ENCODE peak calls at places on chromosomes 6 and 20, in ten cellular contexts. P is cardiac muscle cell, R is hepatocyte, U is GM23338, Q is neural progenitor cell, S is heart left ventricle, M is left lung, E is kidney, T is A549, N is adrenal gland. V is an unnamed sample. For H3K4me1, the result is how much of the 10 kb centered on the place peaks cover.

GRCh38 chr6:144150673-144151009 is 324 bp downstream of the STX11 start:
- DNase-seq in R (peak), E (no peak), U (peak), M (no peak), Q (peak), N (peak), P (no peak), T (peak), S (peak), V (no peak)

GRCh38 chr6:48111575-48111974 is 578 bp upstream of the PTCHD4 start:
- DNase-seq in Q (peak), N (no peak), T (no peak), E (no peak), R (no peak), M (no peak), U (peak), P (no peak), S (no peak), V (no peak)

GRCh38 chr6:43983632-43984031 is 143.6 kb downstream of the MRPL14 start:
- DNase-seq in U (no peak), N (no peak), E (peak), S (no peak), R (no peak), Q (no peak), T (no peak), P (no peak), M (no peak), V (no peak)

GRCh38 chr6:82980086-82980485 is 85.6 kb downstream of the UBE3D start:
- DNase-seq in U (no peak), N (no peak), M (no peak), Q (no peak), E (no peak), S (no peak), R (no peak), T (no peak), P (peak), V (no peak)

GRCh38 chr6:107600111-107600510 is 110.2 kb downstream of the SOBP start:
- DNase-seq in T (peak), N (no peak), P (no peak), Q (peak), E (no peak), S (no peak), M (no peak), R (no peak), U (peak), V (no peak)

GRCh38 chr6:119350202-119351004 is 842 bp upstream of the MAN1A1 start:
- DNase-seq in S (no peak), N (peak), U (peak), Q (no peak), R (peak), M (no peak), E (no peak), T (peak), P (peak), V (no peak)

GRCh38 chr20:1997483-1998192 is 3.8 kb upstream of the PDYN start:
- DNase-seq in T (no peak), S (no peak), Q (no peak), P (no peak), U (no peak), N (no peak), M (no peak), R (no peak), E (no peak), V (no peak)

GRCh38 chr6:123940551-123940950 is 136.9 kb downstream of the NKAIN2 start:
- DNase-seq in P (no peak), M (no peak), N (no peak), R (no peak), U (no peak), E (no peak), T (no peak), Q (no peak), S (no peak), V (no peak)

GRCh38 chr6:96460052-96460700 is 61.4 kb upstream of the UFL1 start:
- DNase-seq in T (no peak), R (no peak), P (no peak), E (no peak), Q (no peak), M (no peak), U (no peak), N (no peak), S (no peak), V (no peak)

GRCh38 chr20:18007534-18008292 is 38.9 kb downstream of the MGME1 start:
- DNase-seq in E (no peak), U (no peak), T (no peak), N (peak), Q (no peak), S (peak), P (peak), R (no peak), M (no peak), V (peak)

GRCh38 chr6:13461805-13462204 is 25.6 kb downstream of the GFOD1 start:
- DNase-seq in U (no peak), R (no peak), Q (no peak), N (peak), P (no peak), T (no peak), E (no peak), S (no peak), M (no peak), V (no peak)

GRCh38 chr6:88238065-88238464 is 71.9 kb upstream of the CNR1 start:
- DNase-seq in R (peak), N (peak), M (no peak), U (peak), Q (peak), S (no peak), E (no peak), P (no peak), T (peak), V (no peak)

GRCh38 chr6:2263896-2264295 is 18.5 kb upstream of the GMDS start:
- DNase-seq in E (no peak), R (no peak), Q (no peak), U (no peak), M (no peak), N (no peak), P (no peak), T (no peak), S (no peak), V (no peak)

GRCh38 chr6:167493961-167494697 is 169.2 kb downstream of the TTLL2 start:
- DNase-seq in N (no peak), T (no peak), U (no peak), Q (no peak), M (no peak), P (peak), S (peak), E (no peak), R (no peak), V (peak)

GRCh38 chr6:4607026-4607704 is 169.0 kb upstream of the CDYL start:
- DNase-seq in N (peak), M (no peak), E (peak), S (no peak), T (no peak), P (peak), Q (no peak), U (no peak), R (no peak), V (peak)

GRCh38 chr6:31001489-31001888 is 8.8 kb upstream of the MUC22 start:
- DNase-seq in M (no peak), Q (no peak), R (no peak), P (no peak), T (no peak), U (no peak), E (no peak), N (no peak), S (no peak), V (no peak)

GRCh38 chr20:51628533-51629398 is 86.2 kb upstream of the NFATC2 start:
- DNase-seq in T (no peak), M (no peak), U (no peak), S (no peak), E (no peak), R (no peak), N (no peak), P (peak), Q (no peak), V (no peak)

GRCh38 chr6:4638641-4639040 is 137.6 kb upstream of the CDYL start:
- DNase-seq in T (no peak), R (no peak), U (no peak), E (no peak), M (no peak), N (no peak), S (no peak), Q (no peak), P (no peak), V (no peak)

GRCh38 chr6:155400022-155400965 is 55.3 kb downstream of the NOX3 start:
- DNase-seq in R (no peak), N (no peak), S (no peak), U (no peak), T (no peak), Q (no peak), M (no peak), P (no peak), E (no peak), V (no peak)

GRCh38 chr20:50054626-50055511 is 58.1 kb downstream of the UBE2V1 start:
- DNase-seq in R (peak), Q (peak), M (no peak), T (no peak), S (peak), U (no peak), P (peak), E (peak), N (no peak), V (peak)

GRCh38 chr6:165889636-165890403 is 226.8 kb upstream of the PDE10A start:
- DNase-seq in R (peak), U (peak), Q (peak), N (peak), S (no peak), T (peak), P (peak), E (no peak), M (no peak), V (no peak)
- TF ChIP-seq CTCF in R (peak), U (peak), Q (peak), N (peak), S (peak), T (peak), P (peak), E (peak), M (no peak), V (peak)

GRCh38 chr6:33425668-33426577 is 6.1 kb downstream of the SYNGAP1 start:
- DNase-seq in P (peak), M (peak), T (peak), Q (peak), E (peak), S (peak), U (peak), R (peak), N (peak), V (peak)

GRCh38 chr6:33420493-33421343 is 853 bp downstream of the SYNGAP1 start:
- DNase-seq in S (no peak), T (peak), R (no peak), U (peak), M (no peak), N (no peak), Q (no peak), E (no peak), P (no peak), V (no peak)

GRCh38 chr6:33424855-33425667 is 5.2 kb downstream of the SYNGAP1 start:
- DNase-seq in E (peak), N (no peak), U (no peak), Q (peak), P (no peak), S (no peak), M (no peak), T (no peak), R (no peak), V (no peak)

GRCh38 chr6:33421344-33421643 is 1.4 kb downstream of the SYNGAP1 start:
- DNase-seq in Q (no peak), R (no peak), U (no peak), M (no peak), N (no peak), P (no peak), T (no peak), E (no peak), S (no peak), V (no peak)

DNA sequence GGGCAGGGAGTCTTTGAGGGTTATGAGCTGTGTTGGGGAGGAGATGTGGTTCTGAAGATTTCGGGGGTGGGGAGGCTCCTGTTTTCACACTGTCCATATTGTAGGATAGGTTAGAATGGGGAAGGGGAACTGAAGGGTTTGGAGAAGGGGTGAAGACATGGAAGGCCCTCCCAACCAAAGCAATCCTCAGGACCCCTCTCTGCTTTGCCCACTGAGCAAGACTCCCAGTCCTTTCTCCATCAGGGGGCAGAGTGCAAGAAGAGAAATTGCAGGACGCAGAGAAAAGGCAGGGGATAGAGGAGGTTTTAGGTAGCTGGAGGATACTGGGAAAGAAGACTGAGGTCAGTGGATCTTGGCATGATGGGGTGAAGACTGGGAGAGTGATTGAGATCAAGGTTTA is 3.9 kb downstream of the SYNGAP1 start:
- DNase-seq in Q (no peak), U (no peak), S (no peak), M (no peak), P (no peak), R (no peak), E (no peak), N (no peak), T (no peak), V (no peak)
- H3K4me1 ChIP-seq in Q (under half), U (under half), S (under half), M (under half), P (under half), R (under half), E (under half), N (under half), T (under half), V (under half)

GRCh38 chr6:56850618-56851017 is 104.3 kb upstream of the BEND6 start:
- DNase-seq in P (no peak), U (no peak), T (no peak), E (no peak), S (no peak), M (no peak), Q (no peak), R (no peak), N (no peak), V (no peak)

GRCh38 chr6:56851104-56851503 is 103.8 kb upstream of the BEND6 start:
- DNase-seq in M (no peak), T (no peak), N (no peak), Q (peak), P (peak), E (no peak), U (peak), S (no peak), R (peak), V (no peak)

GRCh38 chr6:56852611-56853010 is 102.3 kb upstream of the BEND6 start:
- DNase-seq in M (no peak), S (no peak), T (no peak), P (no peak), E (no peak), R (no peak), N (no peak), Q (peak), U (peak), V (no peak)

GRCh38 chr6:56852249-56852606 is 102.7 kb upstream of the BEND6 start:
- DNase-seq in S (no peak), Q (no peak), U (no peak), N (no peak), R (no peak), E (no peak), P (no peak), M (no peak), T (no peak), V (no peak)

DNA sequence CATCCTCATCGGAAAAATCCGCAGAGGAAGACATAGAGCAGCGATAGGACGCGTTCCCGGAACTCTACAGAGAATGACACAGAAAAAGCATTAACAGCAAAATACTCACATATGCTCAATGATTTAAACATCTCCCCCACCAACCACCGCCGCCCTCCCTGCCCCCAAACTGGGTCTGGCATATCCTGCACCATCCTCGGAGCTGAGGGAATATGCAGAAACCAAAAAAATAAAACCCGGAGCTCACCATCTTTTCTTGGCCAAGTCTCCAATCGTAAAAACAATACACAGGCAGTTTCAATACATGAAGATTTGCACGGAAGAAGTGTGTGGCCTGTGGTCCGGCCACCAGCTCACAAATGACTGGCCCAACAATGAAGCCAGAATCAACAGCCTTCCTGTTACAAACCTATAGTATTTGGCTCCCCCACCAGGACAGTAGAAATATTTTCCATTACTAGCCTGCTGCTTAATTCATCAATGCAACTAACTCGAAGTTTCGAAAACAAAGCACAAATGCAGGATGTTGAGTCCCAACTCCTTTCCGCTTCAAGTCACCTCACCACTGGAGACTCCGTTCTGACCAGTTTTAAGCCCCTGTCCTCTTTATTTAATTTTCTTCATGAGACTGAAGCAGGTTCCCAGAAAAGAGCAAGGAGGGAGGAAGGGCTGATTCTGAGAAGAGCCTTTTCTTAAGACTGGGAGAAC is 103.2 kb upstream of the BEND6 start:
- DNase-seq in R (peak), E (no peak), U (peak), T (peak), Q (peak), P (peak), N (peak), M (no peak), S (peak), V (no peak)
- H3K4me3 ChIP-seq in R (peak), E (peak), U (peak), T (no peak), Q (peak), P (peak), N (peak), M (peak), S (peak), V (peak)

GRCh38 chr6:36312854-36313627 is 23.6 kb downstream of the BNIP5 start:
- DNase-seq in R (no peak), S (no peak), P (peak), N (no peak), U (no peak), Q (no peak), M (no peak), T (no peak), E (peak), V (no peak)

GRCh38 chr6:36314221-36315014 is 22.3 kb downstream of the BNIP5 start:
- DNase-seq in Q (no peak), N (no peak), S (no peak), E (no peak), P (peak), R (peak), U (no peak), T (no peak), M (no peak), V (no peak)

GRCh38 chr6:36315921-36316320 is 20.8 kb downstream of the BNIP5 start:
- DNase-seq in R (no peak), T (no peak), S (no peak), P (no peak), M (no peak), E (no peak), U (no peak), Q (no peak), N (no peak), V (no peak)

GRCh38 chr6:36309900-36310299 is 26.8 kb downstream of the BNIP5 start:
- DNase-seq in S (no peak), R (no peak), E (no peak), M (no peak), U (no peak), Q (no peak), T (no peak), P (no peak), N (no peak), V (no peak)

GRCh38 chr6:36313628-36313895 is 23.1 kb downstream of the BNIP5 start:
- DNase-seq in M (no peak), E (no peak), P (no peak), S (no peak), T (no peak), R (no peak), Q (no peak), U (no peak), N (no peak), V (no peak)
- TF ChIP-seq CTCF in M (no peak), E (no peak), P (no peak), S (no peak), T (no peak), R (no peak), Q (no peak), U (no peak), N (no peak), V (no peak)

DNA sequence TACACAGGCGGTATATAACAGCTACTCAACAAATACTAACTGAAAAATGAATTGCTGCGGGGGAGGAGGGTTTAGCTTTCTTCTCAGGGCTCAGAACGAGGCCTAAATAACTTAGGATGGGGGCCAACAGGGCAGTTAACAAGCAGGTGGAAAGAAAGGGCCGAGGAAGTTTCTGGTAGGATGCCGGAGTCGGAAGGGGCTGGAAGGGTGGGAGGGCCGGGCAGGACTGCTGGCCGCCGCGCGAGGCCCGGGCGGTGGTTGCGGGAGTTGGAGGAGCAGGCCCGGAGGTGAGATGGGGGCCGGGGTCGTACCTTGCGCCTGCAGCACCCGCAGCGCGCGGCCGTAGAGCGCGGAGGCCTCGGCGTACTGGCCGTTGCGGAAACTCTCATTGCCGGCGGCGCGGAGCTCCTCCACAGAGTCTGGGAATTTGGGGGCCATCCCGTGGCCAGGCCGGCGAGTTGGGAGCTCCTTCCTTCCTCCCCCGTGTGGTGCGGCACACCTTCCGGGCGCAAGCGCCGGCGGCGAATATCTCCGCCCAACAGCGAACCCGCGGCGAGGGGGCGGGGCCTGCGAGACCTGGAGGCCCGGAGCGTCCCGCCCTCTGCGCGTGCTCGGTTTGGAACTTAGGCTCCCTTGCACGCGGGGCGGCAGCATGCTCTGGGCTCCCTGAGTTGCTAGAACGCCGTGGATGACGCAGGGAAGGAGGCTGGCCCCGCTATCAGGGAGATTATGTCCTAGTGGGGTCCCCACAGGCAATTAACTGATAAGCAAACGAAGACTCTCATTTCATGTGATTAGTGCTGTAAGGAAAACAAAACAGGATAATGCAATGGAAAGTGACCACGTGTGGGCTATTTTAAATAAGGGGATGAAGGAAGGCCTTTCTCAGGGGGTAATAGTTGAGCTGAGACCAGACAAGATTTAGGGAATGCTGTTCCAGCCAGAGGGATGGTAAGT is at the start of gene TOMM34:
- DNase-seq in T (peak), E (peak), N (peak), Q (peak), S (peak), U (peak), R (peak), P (peak), M (peak), V (peak)
- H3K4me1 ChIP-seq in T (under half), E (under half), N (under half), Q (under half), S (under half), U (under half), R (under half), P (under half), M (under half), V (under half)

V was measured in psoas muscle.